ENCODE peak calls at places on chromosomes 5 and 9, in five cellular contexts. I is stimulated activated CD8-positive, alpha-beta memory T cell treated with anti-CD3 and anti-CD28 coated beads, Interleukin-4, amount 100 ng/mL, for 48 hours; O is GM10248; J is nucleus accumbens; W is kidney. V is an unnamed sample.

GRCh38 chr5:89309268-89309667 is 426.3 kb upstream of the MEF2C start:
- DNase-seq in I (no peak), W (no peak), O (no peak), J (no peak), V (peak)

GRCh38 chr9:133873006-133873780 is 118.9 kb downstream of the VAV2 start:
- DNase-seq in J (no peak), I (no peak), W (no peak), O (no peak), V (no peak)

GRCh38 chr5:52502591-52502990 is 285.1 kb upstream of the ITGA1 start:
- DNase-seq in I (no peak), W (no peak), J (no peak), O (no peak), V (no peak)

GRCh38 chr9:117145811-117146490 is 268.9 kb downstream of the ASTN2 start:
- DNase-seq in W (no peak), J (no peak), O (no peak), I (no peak), V (no peak)

GRCh38 chr5:33526755-33527154 is 86.0 kb downstream of the TARS1 start:
- DNase-seq in W (no peak), J (no peak), O (no peak), I (no peak), V (no peak)

GRCh38 chr5:79759436-79759835 is 69.8 kb downstream of the CMYA5 start:
- DNase-seq in J (no peak), W (no peak), O (no peak), I (no peak), V (no peak)

GRCh38 chr5:134435525-134435924 is 23.8 kb upstream of the CDKN2AIPNL start:
- DNase-seq in J (no peak), W (no peak), I (peak), O (no peak), V (peak)

GRCh38 chr5:8550921-8551320 is 682.0 kb downstream of the MTRR start:
- DNase-seq in I (no peak), O (no peak), J (no peak), W (no peak), V (no peak)

GRCh38 chr5:63233906-63234305 is 655.3 kb downstream of the LRRC70 start:
- DNase-seq in O (no peak), I (no peak), W (no peak), J (no peak), V (no peak)

GRCh38 chr9:27276182-27277030 is 20.5 kb downstream of the EQTN start:
- DNase-seq in J (no peak), O (peak), I (no peak), W (no peak), V (no peak)

GRCh38 chr5:16791036-16791705 is 144.9 kb downstream of the MYO10 start:
- DNase-seq in I (peak), W (no peak), J (no peak), O (peak), V (no peak)

GRCh38 chr9:109403116-109403515 is 82.3 kb upstream of the EPB41L4B start:
- DNase-seq in I (no peak), J (no peak), W (no peak), O (no peak), V (no peak)

GRCh38 chr5:80072103-80073073 is 37.2 kb downstream of the THBS4 start:
- DNase-seq in I (no peak), J (no peak), W (no peak), O (no peak), V (no peak)

GRCh38 chr5:24646915-24647314 is 2.1 kb upstream of the CDH10 start:
- DNase-seq in O (no peak), J (no peak), W (no peak), I (no peak), V (no peak)